ENCODE peak calls at places on chromosome 16, in five cellular contexts. N is left lung, L is esophagus squamous epithelium, W is GM23248, H is tibial nerve. Z is an unnamed sample.

GRCh38 chr16:22326369-22326652 is 29.1 kb downstream of the POLR3E start:
- DNase-seq in H (no peak), W (no peak), L (no peak), N (no peak), Z (no peak)

GRCh38 chr16:13138528-13138927 is 237.1 kb downstream of the SHISA9 start:
- DNase-seq in L (no peak), H (no peak), N (no peak), W (no peak), Z (no peak)

GRCh38 chr16:77307764-77308561 is 108.8 kb downstream of the SYCE1L start:
- DNase-seq in W (peak; percentile 79), L (no peak), N (no peak), H (no peak), Z (no peak)

GRCh38 chr16:46688101-46688656 is 799 bp downstream of the VPS35 start:
- DNase-seq in L (no peak), H (no peak), W (no peak), N (peak; percentile 78), Z (peak; percentile 71)

GRCh38 chr16:61366006-61366405 is 670.2 kb downstream of the CDH8 start:
- DNase-seq in H (no peak), W (no peak), N (no peak), L (no peak), Z (no peak)

GRCh38 chr16:27127293-27127692 is 60.6 kb downstream of the C16orf82 start:
- DNase-seq in L (no peak), H (no peak), N (no peak), W (peak; percentile 69), Z (no peak)

GRCh38 chr16:27067138-27067537 is 411 bp downstream of the C16orf82 start:
- DNase-seq in H (no peak), N (no peak), L (no peak), W (peak; percentile 6), Z (no peak)

GRCh38 chr16:5064915-5065314 is 841 bp downstream of the C16orf89 start:
- DNase-seq in N (peak; percentile 64), L (no peak), W (no peak), H (no peak), Z (no peak)

GRCh38 chr16:74862743-74863244 is 88.2 kb upstream of the FA2H start:
- DNase-seq in L (no peak), W (peak; percentile 51), H (no peak), N (no peak), Z (no peak)

GRCh38 chr16:12529582-12529981 is 274.1 kb downstream of the CPPED1 start:
- DNase-seq in H (no peak), W (no peak), L (no peak), N (no peak), Z (peak; percentile 40)

GRCh38 chr16:50461400-50461760 is 86.8 kb upstream of the NKD1 start:
- DNase-seq in W (no peak), N (no peak), H (no peak), L (no peak), Z (no peak)

GRCh38 chr16:21276090-21276489 is 2.0 kb downstream of the CRYM start:
- DNase-seq in L (no peak), W (no peak), H (no peak), N (no peak), Z (no peak)

GRCh38 chr16:4626396-4626795 is 1.8 kb downstream of the MGRN1 start:
- DNase-seq in H (no peak), N (no peak), W (no peak), L (no peak), Z (no peak)

GRCh38 chr16:76428858-76429257 is 151.7 kb downstream of the CNTNAP4 start:
- DNase-seq in H (no peak), L (no peak), W (no peak), N (no peak), Z (no peak)

GRCh38 chr16:22381392-22381791 is 7.0 kb upstream of the CDR2 start:
- DNase-seq in H (no peak), L (no peak), W (no peak), N (no peak), Z (no peak)

GRCh38 chr16:87037012-87037411 is 280.2 kb downstream of the C16orf95 start:
- DNase-seq in W (no peak), N (no peak), H (no peak), L (no peak), Z (no peak)

GRCh38 chr16:11407047-11407982 is 62.1 kb downstream of the RMI2 start:
- DNase-seq in L (no peak), W (peak; percentile 85), H (peak; percentile 53), N (peak; percentile 54), Z (no peak)

GRCh38 chr16:58727028-58727781 is 6.9 kb downstream of the GOT2 start:
- DNase-seq in N (no peak), L (no peak), W (peak; percentile 2), H (no peak), Z (no peak)

GRCh38 chr16:88864099-88864498 is 2.4 kb downstream of the PABPN1L start:
- DNase-seq in W (no peak), L (no peak), H (no peak), N (no peak), Z (no peak)

GRCh38 chr16:10729649-10730048 is 14.0 kb upstream of the NUBP1 start:
- DNase-seq in N (no peak), W (peak; percentile 67), L (no peak), H (no peak), Z (peak; percentile 71)

GRCh38 chr16:1870365-1871082 is 1.4 kb downstream of the MEIOB start:
- DNase-seq in L (no peak), N (no peak), W (peak; percentile 90), H (no peak), Z (no peak)

GRCh38 chr16:58236231-58236690 is 38.4 kb upstream of the CSNK2A2 start:
- DNase-seq in H (peak; percentile 24), W (peak; percentile 63), N (peak; percentile 67), L (no peak), Z (peak; percentile 72)

GRCh38 chr16:89193021-89193575 is 7.2 kb downstream of the SLC22A31 start:
- DNase-seq in L (no peak), H (no peak), W (peak; percentile 72), N (peak; percentile 92), Z (peak; percentile 88)

GRCh38 chr16:87496101-87496801 is 3.4 kb upstream of the ZCCHC14 start:
- DNase-seq in W (no peak), N (no peak), H (no peak), L (no peak), Z (no peak)

GRCh38 chr16:5024632-5025031 is 9.1 kb downstream of the NAGPA start:
- DNase-seq in N (no peak), H (no peak), W (peak; percentile 31), L (no peak), Z (no peak)

GRCh38 chr16:57133911-57134310 is 41.5 kb downstream of the CPNE2 start:
- DNase-seq in W (no peak), N (no peak), H (no peak), L (no peak), Z (no peak)
- H3K4me1 ChIP-seq in W (no peaks in the 10 kb centered on the region), N (peaks cover 11% of the 10 kb centered on the region), H (peaks cover 41% of the 10 kb centered on the region), L (peaks cover 30% of the 10 kb centered on the region), Z (no peaks in the 10 kb centered on the region)

GRCh38 chr16:3012828-3013420 is at the start of gene CLDN9:
- DNase-seq in L (no peak), N (no peak), W (peak; percentile 58), H (no peak), Z (no peak)

GRCh38 chr16:3010510-3010909 is 2.2 kb upstream of the CLDN9 start:
- DNase-seq in L (no peak), N (no peak), W (no peak), H (no peak), Z (no peak)

GRCh38 chr16:3013998-3014690 is 1.4 kb downstream of the CLDN9 start:
- DNase-seq in H (no peak), L (no peak), W (no peak), N (no peak), Z (no peak)

GRCh38 chr16:3013491-3013951 is 798 bp downstream of the CLDN9 start:
- DNase-seq in W (no peak), L (no peak), N (no peak), H (no peak), Z (no peak)

GRCh38 chr16:3012246-3012645 is 477 bp upstream of the CLDN9 start:
- DNase-seq in W (no peak), H (no peak), L (no peak), N (no peak), Z (no peak)
- H3K27me3 ChIP-seq in W (peaks cover 13% of the 10 kb centered on the region), H (no peaks in the 10 kb centered on the region), L (peaks cover 11% of the 10 kb centered on the region), N (peaks cover 8% of the 10 kb centered on the region), Z (no peaks in the 10 kb centered on the region)

GRCh38 chr16:78647019-78647418 is 547.6 kb downstream of the WWOX start:
- DNase-seq in H (no peak), W (no peak), L (no peak), N (no peak), Z (no peak)

GRCh38 chr16:78650675-78651074 is 551.2 kb downstream of the WWOX start:
- DNase-seq in W (no peak), H (no peak), L (no peak), N (no peak), Z (no peak)

GRCh38 chr16:78648517-78648916 is 549.1 kb downstream of the WWOX start:
- DNase-seq in N (no peak), L (no peak), H (no peak), W (no peak), Z (no peak)

GRCh38 chr16:78642621-78643285 is 543.3 kb downstream of the WWOX start:
- DNase-seq in N (no peak), L (no peak), H (no peak), W (no peak), Z (no peak)

GRCh38 chr16:78647491-78647890 is 548.0 kb downstream of the WWOX start:
- DNase-seq in N (no peak), H (no peak), L (no peak), W (no peak), Z (no peak)
- H3K27ac ChIP-seq in N (no peak overlapping the region), H (no peak overlapping the region), L (no peak overlapping the region), W (no peak overlapping the region), Z (no peak overlapping the region)

GRCh38 chr16:85319984-85320440 is 207.7 kb upstream of the CIBAR2 start:
- DNase-seq in H (no peak), W (no peak), L (no peak), N (no peak), Z (no peak)

GRCh38 chr16:85321856-85322271 is 209.6 kb upstream of the CIBAR2 start:
- DNase-seq in N (peak; percentile 83), H (peak; percentile 96), W (peak; percentile 96), L (no peak), Z (peak; percentile 98)

GRCh38 chr16:85319208-85319983 is 207.1 kb upstream of the CIBAR2 start:
- DNase-seq in W (no peak), L (no peak), N (no peak), H (no peak), Z (peak; percentile 70)

GRCh38 chr16:85323230-85323960 is 211.1 kb upstream of the CIBAR2 start:
- DNase-seq in L (no peak), W (no peak), N (no peak), H (no peak), Z (no peak)

DNA sequence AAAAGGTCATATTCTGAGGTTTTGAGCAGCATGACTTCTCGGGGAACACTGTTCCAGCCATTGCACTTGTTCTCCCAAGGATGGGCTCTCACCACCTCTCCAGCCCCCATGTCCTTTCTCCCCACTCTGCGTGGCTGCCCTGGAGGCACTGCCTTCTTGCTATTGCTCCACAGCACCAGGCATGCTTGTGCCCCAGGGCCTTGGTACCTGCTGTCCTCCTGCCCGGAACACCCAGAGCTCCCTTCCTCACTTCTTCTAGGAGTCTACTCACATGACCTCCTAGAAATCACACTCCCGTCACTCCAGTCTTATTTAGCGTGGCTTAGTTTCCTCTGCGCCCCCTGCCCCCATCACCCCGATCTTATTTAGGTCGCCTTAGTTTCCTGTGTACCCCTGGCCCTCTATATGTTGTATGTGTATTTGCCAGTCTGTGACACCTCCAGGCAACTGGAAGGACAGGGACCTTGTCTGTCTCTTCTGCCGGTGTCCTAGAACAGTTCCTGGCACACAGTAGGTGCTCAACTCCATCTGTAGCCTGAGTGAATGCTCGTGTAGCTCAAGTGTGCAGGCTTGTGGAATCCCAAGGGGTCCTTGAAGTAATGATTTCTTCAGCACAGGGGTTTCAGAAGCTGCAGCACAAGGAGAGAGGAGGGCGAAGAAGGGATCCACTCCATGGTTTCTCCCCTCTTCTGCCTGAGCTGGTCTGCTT is 208.6 kb upstream of the CIBAR2 start:
- DNase-seq in W (no peak), L (no peak), H (no peak), N (no peak), Z (no peak)
- H3K4me1 ChIP-seq in W (peaks cover 25% of the 10 kb centered on the region), L (peaks cover 29% of the 10 kb centered on the region), H (peaks cover 76% of the 10 kb centered on the region), N (peaks cover 18% of the 10 kb centered on the region), Z (no peaks in the 10 kb centered on the region)